ENCODE peak calls at places on chromosomes 7 and 10, in nine cellular contexts. E, S, L, F, H, C, M, J and R are unnamed samples.

GRCh38 chr10:46250481-46250880 is 36.3 kb upstream of the ANTXRL start:
- DNase-seq in E (no peak), S (no peak), L (no peak), F (no peak), H (no peak), C (no peak), M (peak), J (no peak), R (no peak)

GRCh38 chr10:89697946-89698345 is 3.4 kb upstream of the KIF20B start:
- DNase-seq in E (no peak), S (no peak), L (no peak), F (no peak), H (no peak), C (no peak), M (no peak), J (no peak), R (no peak)

GRCh38 chr10:49355221-49355620 is 40.7 kb downstream of the DRGX start:
- DNase-seq in E (no peak), S (no peak), L (no peak), F (no peak), H (no peak), C (no peak), M (no peak), J (no peak), R (no peak)

GRCh38 chr10:86289577-86289868 is 77.1 kb downstream of the GRID1 start:
- DNase-seq in E (no peak), S (peak), L (no peak), F (no peak), H (no peak), C (peak), M (peak), J (no peak), R (no peak)

GRCh38 chr10:48590945-48591344 is 13.9 kb downstream of the ARHGAP22 start:
- DNase-seq in E (no peak), S (no peak), L (no peak), F (no peak), H (no peak), C (no peak), M (no peak), J (no peak), R (no peak)

GRCh38 chr10:86651021-86651471 is 3.3 kb upstream of the OPN4 start:
- DNase-seq in E (peak), S (peak), L (no peak), F (no peak), H (no peak), C (peak), M (peak), J (no peak), R (no peak)

GRCh38 chr10:48526371-48526821 is 78.5 kb downstream of the ARHGAP22 start:
- DNase-seq in E (no peak), S (no peak), L (no peak), F (no peak), H (peak), C (no peak), M (no peak), J (no peak), R (no peak)

GRCh38 chr10:7611909-7612308 is 54.9 kb downstream of the ITIH5 start:
- DNase-seq in E (no peak), S (no peak), L (no peak), F (no peak), H (no peak), C (no peak), M (no peak), J (no peak), R (no peak)

GRCh38 chr7:47968852-47969774 is 10.3 kb downstream of the HUS1 start:
- DNase-seq in E (peak), S (no peak), L (peak), F (peak), H (peak), C (no peak), M (no peak), J (peak), R (peak)

GRCh38 chr10:46523119-46523880 is 33.2 kb downstream of the GPRIN2 start:
- DNase-seq in E (no peak), S (peak), L (peak), F (peak), H (peak), C (peak), M (no peak), J (no peak), R (no peak)

GRCh38 chr7:93382362-93382761 is 150.2 kb downstream of the VPS50 start:
- DNase-seq in E (no peak), S (no peak), L (no peak), F (no peak), H (no peak), C (no peak), M (no peak), J (no peak), R (no peak)

GRCh38 chr10:22805304-22805703 is 90.9 kb upstream of the PIP4K2A start:
- DNase-seq in E (no peak), S (no peak), L (no peak), F (no peak), H (peak), C (no peak), M (no peak), J (no peak), R (no peak)

GRCh38 chr10:119377431-119377830 is 165.1 kb downstream of the RGS10 start:
- DNase-seq in E (no peak), S (no peak), L (no peak), F (no peak), H (no peak), C (no peak), M (no peak), J (no peak), R (no peak)

GRCh38 chr7:92025260-92025659 is 84.6 kb downstream of the AKAP9 start:
- DNase-seq in E (no peak), S (no peak), L (no peak), F (no peak), H (peak), C (no peak), M (no peak), J (no peak), R (no peak)

GRCh38 chr10:50439187-50439586 is 184.6 kb downstream of the SGMS1 start:
- DNase-seq in E (no peak), S (no peak), L (no peak), F (no peak), H (no peak), C (no peak), M (no peak), J (no peak), R (no peak)

GRCh38 chr10:68330852-68331454 is 911 bp upstream of the HNRNPH3 start:
- DNase-seq in E (peak), S (peak), L (peak), F (peak), H (peak), C (peak), M (peak), J (peak), R (peak)

GRCh38 chr10:547591-548081 is 141.8 kb downstream of the DIP2C start:
- DNase-seq in E (no peak), S (no peak), L (no peak), F (no peak), H (no peak), C (peak), M (no peak), J (no peak), R (no peak)

GRCh38 chr10:104735469-104735868 is 94.4 kb downstream of the SORCS3 start:
- DNase-seq in E (no peak), S (no peak), L (no peak), F (no peak), H (no peak), C (no peak), M (no peak), J (no peak), R (no peak)

GRCh38 chr10:104732222-104732621 is 91.1 kb downstream of the SORCS3 start:
- DNase-seq in E (no peak), S (no peak), L (no peak), F (no peak), H (no peak), C (no peak), M (no peak), J (no peak), R (no peak)

GRCh38 chr10:104734408-104734807 is 93.3 kb downstream of the SORCS3 start:
- DNase-seq in E (no peak), S (no peak), L (no peak), F (no peak), H (no peak), C (no peak), M (no peak), J (no peak), R (no peak)

GRCh38 chr10:104736006-104736405 is 94.9 kb downstream of the SORCS3 start:
- DNase-seq in E (no peak), S (no peak), L (peak), F (no peak), H (no peak), C (no peak), M (no peak), J (no peak), R (no peak)

GRCh38 chr10:104735036-104735435 is 93.9 kb downstream of the SORCS3 start:
- DNase-seq in E (peak), S (no peak), L (peak), F (no peak), H (no peak), C (no peak), M (no peak), J (no peak), R (no peak)
- H3K27ac ChIP-seq in E (no peak), S (no peak), L (no peak), F (no peak), H (no peak), C (no peak), M (no peak), J (no peak), R (no peak)

GRCh38 chr7:50314778-50315177 is 10.3 kb downstream of the IKZF1 start:
- DNase-seq in E (no peak), S (no peak), L (no peak), F (no peak), H (no peak), C (no peak), M (no peak), J (no peak), R (no peak)

GRCh38 chr7:50315739-50316671 is 11.5 kb downstream of the IKZF1 start:
- DNase-seq in E (no peak), S (no peak), L (no peak), F (no peak), H (no peak), C (no peak), M (no peak), J (no peak), R (peak)

GRCh38 chr7:50317221-50317678 is 12.7 kb downstream of the IKZF1 start:
- DNase-seq in E (no peak), S (no peak), L (no peak), F (no peak), H (no peak), C (no peak), M (no peak), J (no peak), R (no peak)

GRCh38 chr7:50312589-50313162 is 8.2 kb downstream of the IKZF1 start:
- DNase-seq in E (no peak), S (no peak), L (no peak), F (no peak), H (no peak), C (no peak), M (no peak), J (no peak), R (peak)

DNA sequence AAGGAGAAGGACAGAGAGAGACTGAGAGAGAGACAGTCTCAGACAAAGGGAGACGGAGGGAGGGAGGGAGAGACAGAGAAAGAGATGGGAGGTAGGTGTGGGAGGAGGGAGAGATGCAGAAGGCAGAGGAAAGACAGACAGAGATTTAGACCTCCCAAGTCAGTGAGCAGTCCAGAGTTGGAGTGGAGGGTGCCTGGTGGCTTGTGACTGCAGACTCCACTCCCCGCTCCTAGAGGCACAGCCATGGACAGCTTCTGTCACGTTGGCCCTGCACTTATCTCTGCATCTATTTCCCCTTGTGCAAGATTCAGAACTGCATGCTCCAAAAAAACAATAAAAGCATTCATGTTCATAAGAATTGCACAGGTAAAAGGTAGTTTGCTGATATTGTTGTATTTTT is 10.7 kb downstream of the IKZF1 start:
- DNase-seq in E (no peak), S (no peak), L (no peak), F (no peak), H (no peak), C (no peak), M (no peak), J (no peak), R (peak)
- H3K27ac ChIP-seq in E (no peak), S (peak), L (no peak), F (peak), H (no peak), C (no peak), M (no peak), J (peak), R (peak)

DNA sequence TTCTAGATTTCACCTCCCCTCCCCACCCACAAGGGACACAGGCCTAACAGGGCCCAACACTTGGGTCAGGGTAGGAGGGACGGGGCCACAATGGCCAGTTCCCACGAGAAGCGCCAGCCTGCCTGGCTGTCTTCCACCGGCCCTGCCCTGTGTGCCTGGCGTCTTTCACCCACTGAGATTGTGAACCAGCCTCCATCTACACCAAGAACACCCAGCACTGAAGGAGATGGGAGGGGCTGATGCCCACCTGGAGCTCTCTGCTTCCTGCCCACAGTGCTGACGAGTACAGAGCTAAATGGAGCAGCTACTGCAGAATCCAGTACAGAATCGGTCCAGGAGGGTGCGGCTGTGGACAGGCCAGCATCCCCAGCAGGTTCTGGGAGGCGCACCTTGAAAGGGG is 2.4 kb upstream of the ASIC3 start:
- DNase-seq in E (no peak), S (no peak), L (no peak), F (no peak), H (no peak), C (no peak), M (no peak), J (no peak), R (no peak)
- H3K27ac ChIP-seq in E (no peak), S (no peak), L (no peak), F (no peak), H (no peak), C (no peak), M (no peak), J (no peak), R (no peak)

GRCh38 chr7:158741294-158741666 is 36.7 kb upstream of the NCAPG2 start:
- DNase-seq in E (no peak), S (no peak), L (no peak), F (no peak), H (no peak), C (no peak), M (no peak), J (no peak), R (no peak)
- H3K27ac ChIP-seq in E (no peak), S (no peak), L (no peak), F (peak), H (peak), C (peak), M (no peak), J (no peak), R (no peak)

GRCh38 chr7:150388306-150388705 is 9.2 kb downstream of the ZNF775 start:
- DNase-seq in E (no peak), S (peak), L (no peak), F (no peak), H (no peak), C (no peak), M (no peak), J (no peak), R (no peak)
- H3K27ac ChIP-seq in E (peak), S (no peak), L (peak), F (peak), H (no peak), C (peak), M (peak), J (no peak), R (no peak)

GRCh38 chr10:72058989-72059842 is 29.1 kb downstream of the SPOCK2 start:
- DNase-seq in E (no peak), S (no peak), L (no peak), F (no peak), H (peak), C (no peak), M (no peak), J (peak), R (no peak)
- H3K27ac ChIP-seq in E (no peak), S (no peak), L (no peak), F (no peak), H (no peak), C (no peak), M (no peak), J (no peak), R (no peak)

GRCh38 chr7:80499350-80499955 is 12.4 kb downstream of the GNAT3 start:
- DNase-seq in E (peak), S (no peak), L (peak), F (no peak), H (peak), C (peak), M (peak), J (no peak), R (no peak)

GRCh38 chr7:80496586-80496985 is 15.3 kb downstream of the GNAT3 start:
- DNase-seq in E (no peak), S (no peak), L (no peak), F (no peak), H (peak), C (no peak), M (no peak), J (no peak), R (no peak)

GRCh38 chr7:80493121-80493849 is 18.6 kb downstream of the GNAT3 start:
- DNase-seq in E (no peak), S (no peak), L (no peak), F (no peak), H (no peak), C (no peak), M (no peak), J (no peak), R (no peak)

GRCh38 chr7:80500325-80500724 is 11.5 kb downstream of the GNAT3 start:
- DNase-seq in E (no peak), S (no peak), L (no peak), F (no peak), H (no peak), C (no peak), M (no peak), J (no peak), R (no peak)

GRCh38 chr7:80498481-80499349 is 13.1 kb downstream of the GNAT3 start:
- DNase-seq in E (no peak), S (no peak), L (no peak), F (no peak), H (peak), C (no peak), M (no peak), J (no peak), R (no peak)
- H3K27ac ChIP-seq in E (peak), S (peak), L (peak), F (no peak), H (peak), C (no peak), M (peak), J (no peak), R (no peak)

GRCh38 chr7:97021443-97022261 is 3.0 kb downstream of the DLX5 start:
- DNase-seq in E (no peak), S (peak), L (no peak), F (no peak), H (no peak), C (no peak), M (no peak), J (no peak), R (no peak)
- H3K27ac ChIP-seq in E (no peak), S (no peak), L (no peak), F (no peak), H (no peak), C (no peak), M (no peak), J (no peak), R (no peak)

DNA sequence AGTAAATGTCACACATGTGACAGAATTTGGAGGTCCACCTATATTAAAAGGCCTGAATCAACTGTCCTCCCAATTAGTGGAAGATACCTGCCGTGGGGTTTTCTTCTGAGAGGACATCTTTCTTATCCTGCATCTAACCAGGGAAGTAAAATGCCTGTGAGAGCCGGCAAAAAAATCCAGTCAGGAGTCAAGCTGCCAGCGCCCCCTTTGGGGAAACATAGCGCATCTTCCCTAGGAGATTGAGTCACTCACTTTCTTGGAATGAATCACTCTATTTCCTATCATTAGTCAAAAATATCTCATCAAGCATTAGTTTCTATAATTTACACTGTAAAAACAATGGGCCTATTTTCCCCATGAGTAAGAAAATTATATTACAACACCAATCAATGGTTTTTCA is 66.4 kb upstream of the ANK3 start:
- DNase-seq in E (no peak), S (no peak), L (no peak), F (no peak), H (peak), C (no peak), M (no peak), J (no peak), R (no peak)
- H3K27ac ChIP-seq in E (no peak), S (no peak), L (no peak), F (no peak), H (no peak), C (no peak), M (no peak), J (no peak), R (no peak)